ENCODE peak calls at places on chromosomes 1 and 21, in eight cellular contexts. G is T47D; U is AG08395; H is NCI-H748 treated with DMSO at 0.1 percent for 48 hours; N is transverse colon; R is MM.1S; I is LoVo; Z is stimulated activated CD4-positive, alpha-beta T cell treated with anti-CD3 and anti-CD28 coated beads, Interleukin-1b, Interleukin-23, amount 100 ng/mL, for 24 hours. Q is an unnamed sample.

GRCh38 chr1:145690587-145691558 is 16.3 kb downstream of the PDZK1 start:
- DNase-seq in G (peak), U (peak), H (no peak), N (peak), R (peak), I (peak), Z (no peak), Q (no peak)

GRCh38 chr1:110183642-110184167 is 26.4 kb upstream of the KCNC4 start:
- DNase-seq in G (no peak), U (no peak), H (no peak), N (no peak), R (no peak), I (no peak), Z (no peak), Q (no peak)

GRCh38 chr1:219812491-219813221 is 115.7 kb downstream of the SLC30A10 start:
- DNase-seq in G (peak), U (peak), H (peak), N (peak), R (peak), I (peak), Z (no peak), Q (no peak)

GRCh38 chr1:245431706-245432105 is 276.9 kb downstream of the KIF26B start:
- DNase-seq in G (no peak), U (no peak), H (no peak), N (no peak), R (no peak), I (no peak), Z (no peak), Q (no peak)

GRCh38 chr1:226322986-226323385 is 14.0 kb upstream of the LIN9 start:
- DNase-seq in G (peak), U (no peak), H (no peak), N (no peak), R (no peak), I (no peak), Z (no peak), Q (no peak)

GRCh38 chr21:34884346-34884929 is 164.7 kb downstream of the RUNX1 start:
- DNase-seq in G (no peak), U (no peak), H (no peak), N (no peak), R (no peak), I (no peak), Z (no peak), Q (no peak)

GRCh38 chr1:228280961-228281591 is 73.2 kb downstream of the OBSCN start:
- DNase-seq in G (no peak), U (no peak), H (no peak), N (peak), R (no peak), I (no peak), Z (no peak), Q (peak)

GRCh38 chr1:25256578-25257129 is 9.4 kb upstream of the RSRP1 start:
- DNase-seq in G (no peak), U (no peak), H (no peak), N (no peak), R (no peak), I (no peak), Z (no peak), Q (no peak)

GRCh38 chr1:211305044-211305443 is 21.6 kb upstream of the TRAF5 start:
- DNase-seq in G (no peak), U (peak), H (no peak), N (no peak), R (peak), I (no peak), Z (no peak), Q (no peak)

GRCh38 chr1:27588256-27589232 is 15.4 kb downstream of the AHDC1 start:
- DNase-seq in G (no peak), U (peak), H (no peak), N (no peak), R (no peak), I (no peak), Z (no peak), Q (peak)

GRCh38 chr1:165897326-165898303 is 70.2 kb downstream of the UCK2 start:
- DNase-seq in G (no peak), U (peak), H (no peak), N (no peak), R (peak), I (no peak), Z (no peak), Q (no peak)

GRCh38 chr1:30976143-30976542 is 67.6 kb upstream of the SDC3 start:
- DNase-seq in G (no peak), U (peak), H (no peak), N (no peak), R (no peak), I (no peak), Z (no peak), Q (no peak)

GRCh38 chr1:119007343-119007671 is 19.2 kb upstream of the TBX15 start:
- DNase-seq in G (no peak), U (no peak), H (peak), N (no peak), R (no peak), I (no peak), Z (no peak), Q (no peak)

GRCh38 chr1:52913537-52913936 is 8.0 kb downstream of the ECHDC2 start:
- DNase-seq in G (no peak), U (no peak), H (no peak), N (no peak), R (no peak), I (no peak), Z (no peak), Q (no peak)

GRCh38 chr1:204941415-204942338 is 71.0 kb downstream of the NFASC start:
- DNase-seq in G (peak), U (peak), H (peak), N (peak), R (peak), I (peak), Z (no peak), Q (peak)

GRCh38 chr1:205729945-205730610 is 19.9 kb downstream of the NUCKS1 start:
- DNase-seq in G (no peak), U (no peak), H (no peak), N (no peak), R (no peak), I (no peak), Z (no peak), Q (no peak)

GRCh38 chr1:232940262-232940661 is 10.1 kb upstream of the NTPCR start:
- DNase-seq in G (no peak), U (no peak), H (no peak), N (no peak), R (no peak), I (no peak), Z (no peak), Q (no peak)

GRCh38 chr1:239268941-239269340 is 117.4 kb upstream of the CHRM3 start:
- DNase-seq in G (no peak), U (no peak), H (no peak), N (no peak), R (no peak), I (no peak), Z (no peak), Q (no peak)

GRCh38 chr1:203291201-203292096 is 13.9 kb upstream of the BTG2 start:
- DNase-seq in G (no peak), U (peak), H (peak), N (peak), R (no peak), I (peak), Z (no peak), Q (peak)

GRCh38 chr1:55305735-55306134 is 90.6 kb upstream of the USP24 start:
- DNase-seq in G (no peak), U (no peak), H (no peak), N (no peak), R (no peak), I (no peak), Z (no peak), Q (no peak)

Q was measured in upper lobe of left lung.